ENCODE peak calls at places on chromosomes 12 and 14, in six cellular contexts. E is erythroblast; P is stimulated activated CD8-positive, alpha-beta memory T cell treated with anti-CD3 and anti-CD28 coated beads, Interleukin-15, amount 100 ng/mL, for 1 hour; L is activated naive CD8-positive, alpha-beta T cell treated with anti-CD3 and anti-CD28 coated beads, Interleukin-2, amount 50 U/mL, for 24 hours; D is transverse colon; Y is stimulated activated CD4-positive, alpha-beta T cell treated with anti-CD3 and anti-CD28 coated beads, Interleukin-15, amount 100 ng/mL, for 1 hour. F is an unnamed sample.
A peak's percentile ranks its signal among the peaks of the same experiment; 100 is the strongest.

GRCh38 chr12:74541074-74541473 is 3.4 kb downstream of the ATXN7L3B start:
- DNase-seq in E (no peak), P (no peak), L (no peak), D (no peak), Y (no peak), F (no peak)

GRCh38 chr12:131092911-131093901 is 139.5 kb downstream of the ADGRD1 start:
- DNase-seq in E (no peak), P (no peak), L (peak; percentile 59), D (peak; percentile 65), Y (no peak), F (no peak)

GRCh38 chr12:102965281-102966155 is 8.0 kb downstream of the ASCL1 start:
- DNase-seq in E (no peak), P (no peak), L (no peak), D (no peak), Y (no peak), F (no peak)

GRCh38 chr14:59771577-59771976 is 99.0 kb downstream of the RTN1 start:
- DNase-seq in E (no peak), P (no peak), L (no peak), D (no peak), Y (no peak), F (no peak)

GRCh38 chr12:22118206-22118605 is 72.2 kb downstream of the CMAS start:
- DNase-seq in E (no peak), P (no peak), L (no peak), D (no peak), Y (no peak), F (no peak)

GRCh38 chr14:58133739-58134138 is 18.3 kb downstream of the ARMH4 start:
- DNase-seq in E (peak; percentile 13), P (no peak), L (no peak), D (no peak), Y (no peak), F (no peak)

GRCh38 chr12:89072303-89073026 is 279.8 kb downstream of the DUSP6 start:
- DNase-seq in E (no peak), P (no peak), L (no peak), D (no peak), Y (no peak), F (no peak)

GRCh38 chr14:104982548-104983230 is 2.9 kb upstream of the CLBA1 start:
- DNase-seq in E (no peak), P (no peak), L (no peak), D (no peak), Y (no peak), F (no peak)

GRCh38 chr12:123118397-123118945 is 32.4 kb downstream of the PITPNM2 start:
- DNase-seq in E (no peak), P (no peak), L (no peak), D (peak; percentile 45), Y (no peak), F (no peak)

GRCh38 chr14:55139696-55140509 is 10.9 kb downstream of the LGALS3 start:
- DNase-seq in E (no peak), P (no peak), L (no peak), D (no peak), Y (no peak), F (no peak)

GRCh38 chr14:89078021-89078676 is 253.7 kb downstream of the TTC8 start:
- DNase-seq in E (no peak), P (no peak), L (no peak), D (no peak), Y (no peak), F (no peak)

GRCh38 chr12:52391618-52392002 is 6.2 kb upstream of the KRT84 start:
- DNase-seq in E (no peak), P (no peak), L (no peak), D (peak; percentile 27), Y (no peak), F (no peak)

GRCh38 chr12:111584959-111585358 is 14.2 kb downstream of the ATXN2 start:
- DNase-seq in E (no peak), P (no peak), L (no peak), D (no peak), Y (no peak), F (no peak)

GRCh38 chr12:121296618-121297476 is at the start of gene CAMKK2:
- DNase-seq in E (peak; percentile 88), P (peak; percentile 57), L (peak; percentile 88), D (peak; percentile 90), Y (peak; percentile 80), F (peak; percentile 86)

GRCh38 chr12:116615141-116615861 is 56.1 kb downstream of the MAP1LC3B2 start:
- DNase-seq in E (no peak), P (no peak), L (no peak), D (no peak), Y (no peak), F (no peak)

GRCh38 chr12:53236443-53237111 is 4.6 kb upstream of the RARG start:
- DNase-seq in E (no peak), P (no peak), L (peak; percentile 65), D (no peak), Y (peak; percentile 37), F (no peak)

GRCh38 chr14:67492538-67492937 is 4.0 kb upstream of the TMEM229B start:
- DNase-seq in E (no peak), P (no peak), L (no peak), D (no peak), Y (no peak), F (no peak)

GRCh38 chr14:74735113-74735512 is 22.2 kb downstream of the FCF1 start:
- DNase-seq in E (peak; percentile 30), P (no peak), L (no peak), D (no peak), Y (no peak), F (no peak)

GRCh38 chr12:98559666-98560065 is 33.8 kb upstream of the SLC25A3 start:
- DNase-seq in E (no peak), P (no peak), L (no peak), D (no peak), Y (no peak), F (no peak)

GRCh38 chr12:13788626-13789025 is 192.8 kb downstream of the GRIN2B start:
- DNase-seq in E (no peak), P (no peak), L (no peak), D (no peak), Y (no peak), F (no peak)

GRCh38 chr12:53523131-53523530 is 15.8 kb upstream of the NPFF start:
- DNase-seq in E (no peak), P (no peak), L (no peak), D (no peak), Y (no peak), F (no peak)

GRCh38 chr14:32607399-32607798 is 278.3 kb downstream of the AKAP6 start:
- DNase-seq in E (no peak), P (no peak), L (no peak), D (no peak), Y (no peak), F (no peak)

GRCh38 chr12:114414031-114414865 is 8.3 kb upstream of the TBX5 start:
- DNase-seq in E (no peak), P (no peak), L (no peak), D (no peak), Y (no peak), F (no peak)

GRCh38 chr12:90899456-90900182 is 55.4 kb downstream of the CCER1 start:
- DNase-seq in E (no peak), P (no peak), L (no peak), D (no peak), Y (no peak), F (no peak)

GRCh38 chr12:23433121-23433520 is 516.3 kb downstream of the SOX5 start:
- DNase-seq in E (no peak), P (no peak), L (no peak), D (no peak), Y (no peak), F (no peak)

GRCh38 chr12:116094475-116094874 is 183.0 kb downstream of the MED13L start:
- DNase-seq in E (peak; percentile 63), P (no peak), L (no peak), D (no peak), Y (no peak), F (no peak)

GRCh38 chr12:131986847-131987398 is 37.2 kb downstream of the EP400 start:
- DNase-seq in E (peak; percentile 93), P (no peak), L (no peak), D (no peak), Y (no peak), F (no peak)

GRCh38 chr12:69687390-69687789 is 11.7 kb downstream of the BEST3 start:
- DNase-seq in E (no peak), P (no peak), L (no peak), D (no peak), Y (no peak), F (no peak)

GRCh38 chr14:93008381-93008780 is 85.4 kb downstream of the CHGA start:
- DNase-seq in E (no peak), P (no peak), L (no peak), D (no peak), Y (no peak), F (no peak)

GRCh38 chr12:112005419-112006395 is 7.3 kb downstream of the TMEM116 start:
- DNase-seq in E (peak; percentile 38), P (no peak), L (no peak), D (peak; percentile 67), Y (no peak), F (no peak)

GRCh38 chr14:102187044-102187443 is 47.3 kb downstream of the WDR20 start:
- DNase-seq in E (no peak), P (no peak), L (no peak), D (no peak), Y (no peak), F (no peak)

GRCh38 chr12:58069268-58069967 is 128.1 kb downstream of the ATP23 start:
- DNase-seq in E (no peak), P (no peak), L (no peak), D (no peak), Y (no peak), F (no peak)

GRCh38 chr12:56808954-56809353 is 45.8 kb downstream of the HSD17B6 start:
- DNase-seq in E (no peak), P (no peak), L (no peak), D (no peak), Y (no peak), F (no peak)

GRCh38 chr12:122072031-122072970 is 6.3 kb upstream of the MLXIP start:
- DNase-seq in E (peak; percentile 75), P (no peak), L (no peak), D (no peak), Y (no peak), F (no peak)

GRCh38 chr12:14952295-14952995 is 9.0 kb downstream of the ARHGDIB start:
- DNase-seq in E (peak; percentile 38), P (no peak), L (no peak), D (peak; percentile 26), Y (no peak), F (no peak)

GRCh38 chr12:94594443-94594825 is 55.9 kb downstream of the TMCC3 start:
- DNase-seq in E (no peak), P (no peak), L (no peak), D (no peak), Y (no peak), F (no peak)